ENCODE peak calls at places on chromosomes 3 and 15, in four cellular contexts. K is upper lobe of right lung, X is left lung, M is adrenal gland. I is an unnamed sample.

GRCh38 chr3:74500257-74500656 is 114.2 kb downstream of the CNTN3 start:
- DNase-seq in X (no peak), K (no peak), M (no peak), I (no peak)

GRCh38 chr15:76337047-76337738 is 620 bp downstream of the ISL2 start:
- DNase-seq in X (no peak), M (no peak), K (no peak), I (no peak)

GRCh38 chr15:83380026-83380425 is 67.1 kb upstream of the SH3GL3 start:
- DNase-seq in K (no peak), M (no peak), X (no peak), I (no peak)

GRCh38 chr15:77508541-77509505 is 88.1 kb downstream of the HMG20A start:
- DNase-seq in K (peak; percentile 70), M (peak; percentile 76), X (no peak), I (no peak)

GRCh38 chr3:66553714-66554113 is 52.9 kb upstream of the LRIG1 start:
- DNase-seq in X (no peak), K (no peak), M (no peak), I (no peak)

GRCh38 chr3:123732447-123732846 is 147.6 kb upstream of the HACD2 start:
- DNase-seq in X (no peak), K (no peak), M (no peak), I (no peak)

GRCh38 chr3:99620976-99621375 is 17.4 kb upstream of the COL8A1 start:
- DNase-seq in M (no peak), K (no peak), X (no peak), I (no peak)

GRCh38 chr15:75347222-75348033 is 589 bp downstream of the NEIL1 start:
- DNase-seq in M (peak; percentile 66), K (peak; percentile 87), X (peak; percentile 89), I (peak; percentile 78)

GRCh38 chr3:46496745-46497555 is 826 bp upstream of the RTP3 start:
- DNase-seq in K (no peak), M (peak; percentile 14), X (no peak), I (no peak)

GRCh38 chr15:89812126-89812846 is 2.4 kb downstream of the ANPEP start:
- DNase-seq in M (peak; percentile 51), K (no peak), X (no peak), I (no peak)

GRCh38 chr3:5231067-5231466 is 43.6 kb downstream of the EDEM1 start:
- DNase-seq in M (no peak), K (no peak), X (no peak), I (no peak)

GRCh38 chr15:63947228-63947627 is 99.1 kb downstream of the DAPK2 start:
- DNase-seq in K (no peak), X (no peak), M (no peak), I (no peak)

GRCh38 chr3:153295906-153296305 is 133.9 kb downstream of the RAP2B start:
- DNase-seq in X (no peak), M (no peak), K (no peak), I (no peak)

GRCh38 chr15:96583671-96584070 is 253.2 kb downstream of the NR2F2 start:
- DNase-seq in X (no peak), K (no peak), M (no peak), I (no peak)

GRCh38 chr15:98807262-98807661 is 158.9 kb downstream of the IGF1R start:
- DNase-seq in X (no peak), K (no peak), M (no peak), I (no peak)

GRCh38 chr3:73874596-73874995 is 249.9 kb upstream of the PDZRN3 start:
- DNase-seq in X (no peak), M (no peak), K (no peak), I (no peak)

GRCh38 chr3:53721187-53721946 is 124.9 kb downstream of the CHDH start:
- DNase-seq in M (no peak), X (no peak), K (no peak), I (no peak)

GRCh38 chr3:115784739-115785571 is 161.6 kb downstream of the GAP43 start:
- DNase-seq in K (no peak), M (peak; percentile 5), X (no peak), I (no peak)

DNA sequence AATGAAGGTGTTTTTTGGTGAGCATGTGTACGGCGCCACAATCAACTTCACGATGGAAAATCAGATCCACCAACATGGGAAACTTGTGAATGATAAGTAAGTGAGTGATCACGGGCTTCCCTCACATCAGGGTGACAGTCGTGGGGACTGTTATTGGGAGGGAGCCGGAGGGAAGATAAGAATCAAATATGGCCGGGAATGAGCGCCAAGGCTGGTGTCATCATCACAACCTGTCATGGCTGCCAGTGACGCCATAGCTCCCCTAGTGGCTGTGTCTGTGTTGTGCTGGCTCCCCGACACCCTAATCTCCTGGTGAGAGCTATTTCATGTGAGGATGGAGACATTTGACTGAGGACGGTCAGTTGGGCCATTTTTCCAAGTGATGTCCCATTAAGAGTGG is 168.5 kb downstream of the SV2B start:
- DNase-seq in X (no peak), K (no peak), M (peak; percentile 15), I (no peak)
- TF ChIP-seq CTCF in X (no peak), K (peak; percentile 13), M (peak; percentile 26), I (peak; percentile 27)

GRCh38 chr3:61927332-61927731 is 366.0 kb downstream of the PTPRG start:
- DNase-seq in X (no peak), K (no peak), M (peak; percentile 47), I (peak; percentile 31)
- H3K27ac ChIP-seq in X (peak overlapping the region; percentile 42), K (peak overlapping the region; percentile 47), M (peak overlapping the region; percentile 7), I (peak overlapping the region; percentile 35)

GRCh38 chr3:109336272-109336957 is 931 bp downstream of the DPPA4 start:
- DNase-seq in K (no peak), M (peak; percentile 14), X (peak; percentile 84), I (no peak)

GRCh38 chr3:109339714-109340648 is 2.6 kb upstream of the DPPA4 start:
- DNase-seq in X (no peak), M (no peak), K (no peak), I (no peak)

GRCh38 chr3:109337393-109337792 is at the start of gene DPPA4:
- DNase-seq in M (no peak), K (no peak), X (no peak), I (no peak)

GRCh38 chr3:109338322-109338721 is 976 bp upstream of the DPPA4 start:
- DNase-seq in K (no peak), M (no peak), X (no peak), I (no peak)

DNA sequence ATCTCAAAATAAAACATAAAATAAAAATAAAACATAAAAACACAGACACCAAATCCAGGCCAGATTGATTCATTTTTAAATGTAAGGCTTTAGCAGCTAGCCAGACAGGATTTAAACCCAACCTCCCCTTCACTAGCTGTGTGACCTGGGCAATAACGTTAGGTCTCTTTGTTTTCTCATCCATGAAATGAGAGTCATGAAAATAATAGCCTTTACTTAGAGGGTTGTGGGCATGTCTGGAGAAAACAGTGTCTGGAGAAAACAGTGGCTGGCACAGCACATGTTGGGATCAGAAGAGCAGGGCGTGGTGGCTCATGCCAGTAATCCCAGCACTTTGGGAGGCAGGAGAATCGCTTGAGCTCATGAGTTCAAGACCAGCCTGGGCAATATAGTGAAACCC is 1.8 kb upstream of the DPPA4 start:
- DNase-seq in X (no peak), M (no peak), K (no peak), I (no peak)
- H3K4me3 ChIP-seq in X (no peak overlapping the region), M (no peak overlapping the region), K (no peak overlapping the region), I (no peak overlapping the region)

GRCh38 chr3:132033471-132033870 is 1.3 kb downstream of the CPNE4 start:
- DNase-seq in X (no peak), K (no peak), M (no peak), I (no peak)

GRCh38 chr3:132034097-132034485 is 723 bp downstream of the CPNE4 start:
- DNase-seq in K (no peak), M (no peak), X (no peak), I (no peak)

GRCh38 chr3:132032959-132033358 is 1.9 kb downstream of the CPNE4 start:
- DNase-seq in K (no peak), X (peak; percentile 34), M (no peak), I (no peak)

GRCh38 chr3:132034486-132035464 is at the start of gene CPNE4:
- DNase-seq in K (peak; percentile 92), M (peak; percentile 89), X (peak; percentile 94), I (peak; percentile 82)

GRCh38 chr3:132038198-132038825 is 3.5 kb upstream of the CPNE4 start:
- DNase-seq in M (no peak), X (no peak), K (no peak), I (no peak)
- TF ChIP-seq CTCF in M (peak; percentile 33), X (no peak), K (peak; percentile 53), I (peak; percentile 64)

GRCh38 chr3:32302601-32303000 is 64.1 kb downstream of the CMTM8 start:
- DNase-seq in X (no peak), M (no peak), K (no peak), I (no peak)

GRCh38 chr3:32301426-32301825 is 62.9 kb downstream of the CMTM8 start:
- DNase-seq in M (peak; percentile 52), K (no peak), X (no peak), I (no peak)

GRCh38 chr3:32303977-32304376 is 65.5 kb downstream of the CMTM8 start:
- DNase-seq in X (no peak), K (no peak), M (no peak), I (no peak)

GRCh38 chr3:32304510-32304909 is 66.0 kb downstream of the CMTM8 start:
- DNase-seq in M (no peak), K (no peak), X (no peak), I (no peak)

DNA sequence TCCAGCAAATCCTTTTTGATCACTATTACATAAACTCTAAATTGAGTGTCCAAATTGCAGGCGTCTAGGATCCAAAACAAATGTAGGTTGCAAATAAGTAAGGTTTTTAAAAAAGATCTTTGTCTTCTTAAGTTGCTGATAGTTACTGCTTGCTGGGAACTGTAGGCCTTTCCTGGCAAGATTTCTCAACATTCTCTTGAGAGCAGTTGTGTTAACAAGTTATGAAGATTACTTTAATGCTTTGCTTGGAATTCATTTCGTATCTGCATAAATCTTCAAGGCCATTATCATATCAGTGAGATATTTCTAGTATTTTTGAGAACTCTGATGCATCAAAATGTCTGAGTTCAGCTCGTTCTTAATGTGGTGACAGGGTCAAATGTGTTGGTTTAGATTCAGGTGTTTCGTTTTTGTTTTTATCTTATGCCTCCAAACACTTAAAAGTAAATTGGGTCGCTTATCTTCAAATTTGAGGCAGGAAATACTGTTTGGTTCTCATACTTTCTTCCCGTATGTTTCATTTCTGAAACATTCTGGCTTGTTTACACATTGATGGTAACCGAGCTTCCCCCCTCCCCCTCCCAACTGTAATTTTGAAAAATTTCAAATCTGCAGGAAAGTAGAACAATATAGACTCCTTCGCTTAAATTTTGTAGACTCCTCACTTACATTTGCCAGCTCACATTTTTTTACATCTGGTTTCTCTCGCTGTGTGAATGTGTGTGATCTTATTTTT is 64.7 kb downstream of the CMTM8 start:
- DNase-seq in X (no peak), M (no peak), K (no peak), I (no peak)
- H3K27ac ChIP-seq in X (peak overlapping the region; percentile 60), M (peak overlapping the region; percentile 13), K (peak overlapping the region; percentile 77), I (no peak overlapping the region)

GRCh38 chr3:31165399-31165860 is 271.0 kb upstream of the GADL1 start:
- DNase-seq in M (no peak), X (no peak), K (no peak), I (no peak)
- H3K4me3 ChIP-seq in M (no peak overlapping the region), X (no peak overlapping the region), K (no peak overlapping the region), I (no peak overlapping the region)

GRCh38 chr3:129605593-129606521 is 619 bp downstream of the PLXND1 start:
- DNase-seq in K (peak; percentile 82), M (peak; percentile 65), X (peak; percentile 86), I (no peak)
- TF ChIP-seq CTCF in K (no peak), M (peak; percentile 15), X (no peak), I (no peak)